ENCODE peak calls at places on chromosomes 2 and 18, in four cellular contexts. L is WTC11, X is K562, H is HepG2. P is an unnamed sample.

GRCh38 chr18:35099911-35100310 is 58.7 kb downstream of the MAPRE2 start:
- DNase-seq in L (no peak), X (no peak), H (no peak), P (no peak)

GRCh38 chr2:191995285-191995684 is 148.4 kb upstream of the CAVIN2 start:
- DNase-seq in L (no peak), X (no peak), H (no peak), P (no peak)

GRCh38 chr2:213016984-213017351 is 134.4 kb downstream of the IKZF2 start:
- DNase-seq in L (no peak), X (no peak), H (no peak), P (no peak)

GRCh38 chr2:152036611-152037469 is 62.0 kb downstream of the CACNB4 start:
- DNase-seq in L (peak; percentile 78), X (peak; percentile 63), H (peak; percentile 73), P (peak; percentile 76)

GRCh38 chr2:119950966-119951365 is 61.9 kb upstream of the EPB41L5 start:
- DNase-seq in L (no peak), X (no peak), H (peak; percentile 37), P (no peak)

GRCh38 chr2:68974946-68975665 is 670 bp downstream of the GKN1 start:
- DNase-seq in L (no peak), X (no peak), H (no peak), P (no peak)

GRCh38 chr2:237182422-237183123 is 96.9 kb downstream of the COPS8 start:
- DNase-seq in L (no peak), X (no peak), H (no peak), P (no peak)

GRCh38 chr2:206423147-206423546 is 20.2 kb upstream of the ADAM23 start:
- DNase-seq in L (peak; percentile 45), X (peak; percentile 56), H (no peak), P (peak; percentile 40)

GRCh38 chr2:209277444-209277843 is 146.4 kb upstream of the MAP2 start:
- DNase-seq in L (no peak), X (no peak), H (no peak), P (no peak)

GRCh38 chr2:37683926-37684780 is 12.7 kb upstream of the CDC42EP3 start:
- DNase-seq in L (no peak), X (no peak), H (no peak), P (no peak)

GRCh38 chr2:192194065-192194865 is 468 bp downstream of the TMEFF2 start:
- DNase-seq in L (peak; percentile 14), X (no peak), H (no peak), P (no peak)

GRCh38 chr2:102142829-102143449 is 393 bp downstream of the IL1R1 start:
- DNase-seq in L (peak; percentile 53), X (no peak), H (peak; percentile 39), P (no peak)

GRCh38 chr2:177784449-177784845 is 288.1 kb downstream of the PDE11A start:
- DNase-seq in L (no peak), X (no peak), H (no peak), P (no peak)

GRCh38 chr18:68925268-68925667 is 127.4 kb downstream of the CCDC102B start:
- DNase-seq in L (no peak), X (no peak), H (peak; percentile 13), P (no peak)

GRCh38 chr2:113150258-113150601 is 22.8 kb downstream of the IL1RN start:
- DNase-seq in L (no peak), X (no peak), H (no peak), P (no peak)

GRCh38 chr2:213958086-213958485 is 452.8 kb upstream of the VWC2L start:
- DNase-seq in L (no peak), X (no peak), H (no peak), P (no peak)

GRCh38 chr2:189124175-189124574 is 55.4 kb downstream of the COL5A2 start:
- DNase-seq in L (no peak), X (no peak), H (no peak), P (no peak)

GRCh38 chr2:198880986-198881385 is 576.8 kb downstream of the SATB2 start:
- DNase-seq in L (no peak), X (no peak), H (no peak), P (no peak)

GRCh38 chr2:57407742-57408343 is 638.8 kb upstream of the VRK2 start:
- DNase-seq in L (no peak), X (no peak), H (no peak), P (no peak)

GRCh38 chr2:170140561-170140960 is 37.4 kb upstream of the MYO3B start:
- DNase-seq in L (no peak), X (no peak), H (no peak), P (no peak)

GRCh38 chr18:79919089-79919488 is 32.4 kb downstream of the SLC66A2 start:
- DNase-seq in L (no peak), X (no peak), H (no peak), P (no peak)

GRCh38 chr2:216676630-216677029 is 18.7 kb downstream of the IGFBP5 start:
- DNase-seq in L (no peak), X (no peak), H (no peak), P (no peak)

GRCh38 chr2:14717131-14717530 is 84.6 kb downstream of the LRATD1 start:
- DNase-seq in L (no peak), X (no peak), H (no peak), P (no peak)

GRCh38 chr18:36724591-36725001 is 104.2 kb downstream of the TPGS2 start:
- DNase-seq in L (no peak), X (no peak), H (no peak), P (no peak)

GRCh38 chr2:110097506-110098220 is 18.0 kb downstream of the MALL start:
- DNase-seq in L (no peak), X (no peak), H (no peak), P (no peak)

GRCh38 chr2:237717366-237718276 is 81.0 kb upstream of the RBM44 start:
- DNase-seq in L (no peak), X (no peak), H (no peak), P (no peak)

GRCh38 chr2:104969564-104969963 is 68.3 kb upstream of the MRPS9 start:
- DNase-seq in L (no peak), X (peak; percentile 2), H (no peak), P (no peak)

GRCh38 chr2:45964226-45964841 is 312.9 kb downstream of the PRKCE start:
- DNase-seq in L (no peak), X (no peak), H (peak; percentile 47), P (no peak)

GRCh38 chr2:233553366-233553765 is 13.2 kb downstream of the USP40 start:
- DNase-seq in L (no peak), X (no peak), H (no peak), P (no peak)

GRCh38 chr2:61789807-61790602 is 63.9 kb downstream of the FAM161A start:
- DNase-seq in L (no peak), X (no peak), H (no peak), P (no peak)

GRCh38 chr2:230991598-230991997 is 4.3 kb upstream of the SPATA3 start:
- DNase-seq in L (no peak), X (no peak), H (no peak), P (no peak)

GRCh38 chr18:37541517-37541916 is 24.1 kb downstream of the CELF4 start:
- DNase-seq in L (no peak), X (no peak), H (no peak), P (no peak)

DNA sequence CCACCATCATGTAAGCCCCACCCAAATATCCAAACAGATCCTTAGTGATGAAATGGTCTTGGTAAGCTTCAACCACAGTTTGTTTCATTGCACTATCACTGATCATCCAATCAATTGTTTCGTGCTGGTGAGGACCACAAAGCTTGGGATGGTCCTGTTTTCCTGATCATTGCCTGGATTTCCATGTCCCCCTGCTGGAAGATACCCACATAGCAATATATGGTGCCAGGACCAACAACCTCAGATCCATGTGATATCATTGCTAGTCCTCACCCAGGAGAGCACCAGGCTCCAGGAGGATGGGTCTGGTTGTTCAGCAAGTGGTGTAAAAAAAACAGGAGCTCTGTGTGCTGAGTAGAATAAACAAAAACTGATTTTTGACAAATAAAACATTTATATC is 206.5 kb upstream of the SH3BP4 start:
- DNase-seq in L (no peak), X (peak; percentile 5), H (no peak), P (peak; percentile 17)
- TF ChIP-seq ELF4 in L (no peak), X (no peak), H (no peak), P (no peak)

GRCh38 chr2:40101076-40101688 is 322.1 kb upstream of the THUMPD2 start:
- DNase-seq in L (no peak), X (no peak), H (no peak), P (no peak)
- TF ChIP-seq ELF4 in L (no peak), X (no peak), H (no peak), P (no peak)

DNA sequence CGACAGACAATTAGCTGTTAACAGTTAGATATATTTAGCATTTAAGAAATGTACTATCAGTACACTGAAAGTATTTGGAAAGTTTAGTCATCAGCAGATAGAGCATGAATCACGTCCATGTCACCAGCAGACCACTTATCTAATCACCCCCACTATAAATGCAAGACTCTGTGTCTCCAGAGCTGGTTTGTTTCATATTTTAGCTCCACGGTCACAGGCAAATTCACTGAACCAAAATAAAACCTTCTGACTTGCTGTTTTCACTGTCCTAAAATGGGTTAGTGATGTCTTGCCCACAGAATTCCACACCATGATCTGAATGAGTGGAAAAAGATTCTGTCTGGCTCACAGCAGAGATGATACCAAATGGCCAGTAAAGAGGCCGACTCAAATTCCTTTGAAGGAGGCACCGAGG is 64.9 kb downstream of the CDH2 start:
- DNase-seq in L (no peak), X (no peak), H (no peak), P (peak; percentile 15)
- TF ChIP-seq ELF4 in L (no peak), X (no peak), H (no peak), P (no peak)

DNA sequence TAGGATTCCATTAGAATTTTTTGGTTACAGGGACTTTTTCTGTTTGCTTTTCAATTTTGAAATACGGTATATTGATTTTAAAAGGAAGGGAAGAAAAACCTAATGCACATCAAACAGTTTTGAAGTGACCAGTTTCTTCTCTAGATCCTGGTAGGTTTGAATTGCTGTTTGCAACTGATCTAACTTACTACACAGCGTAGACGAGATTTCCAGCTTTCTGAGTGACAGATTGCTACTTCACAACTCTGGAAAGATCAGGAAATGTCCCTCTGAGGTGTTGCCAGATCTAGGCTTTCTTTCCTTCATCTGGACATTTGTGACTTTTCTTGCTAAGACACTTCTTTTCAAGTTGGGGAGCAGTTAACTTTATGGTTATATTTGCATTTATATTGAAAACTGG is 112.2 kb downstream of the DIS3L2 start:
- DNase-seq in L (no peak), X (no peak), H (no peak), P (no peak)
- TF ChIP-seq ELF4 in L (no peak), X (no peak), H (no peak), P (no peak)

GRCh38 chr2:18899725-18900124 is 310.4 kb upstream of the NT5C1B start:
- DNase-seq in L (no peak), X (no peak), H (no peak), P (no peak)

GRCh38 chr2:18891598-18892345 is 302.4 kb upstream of the NT5C1B start:
- DNase-seq in L (no peak), X (no peak), H (no peak), P (no peak)

GRCh38 chr2:18900691-18901113 is 311.3 kb upstream of the NT5C1B start:
- DNase-seq in L (no peak), X (no peak), H (no peak), P (no peak)

GRCh38 chr2:18898271-18898670 is 308.9 kb upstream of the NT5C1B start:
- DNase-seq in L (no peak), X (no peak), H (no peak), P (no peak)

DNA sequence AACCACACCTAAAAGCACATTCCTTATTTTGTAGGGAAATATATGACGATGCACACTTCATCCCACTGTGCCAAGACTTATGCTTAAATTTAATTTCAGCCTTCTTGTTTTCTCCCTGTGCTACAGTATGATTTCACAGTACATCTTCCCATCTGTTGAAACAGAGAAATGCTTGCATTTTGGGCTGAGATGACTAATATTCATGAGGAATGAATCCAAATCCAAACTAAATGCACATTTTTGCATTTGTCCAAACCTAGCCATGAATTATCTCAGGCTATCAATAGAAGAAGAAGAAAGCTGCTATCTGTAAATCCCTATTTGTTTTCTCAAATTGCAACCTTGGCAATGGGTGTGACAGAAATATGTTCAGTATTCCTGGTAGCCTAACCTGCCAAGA is 306.7 kb upstream of the NT5C1B start:
- DNase-seq in L (no peak), X (no peak), H (no peak), P (no peak)
- TF ChIP-seq ELF4 in L (no peak), X (no peak), H (no peak), P (no peak)

P was measured in HEK293T.